ENCODE peak calls at places on chromosomes 6 and 20, in ten cellular contexts. C is PC-3; S is lower lobe of right lung; N is prostate gland; Q is neural progenitor cell; B is tibial nerve; T is naive thymus-derived CD4-positive, alpha-beta T cell; V is aorta; Z is trophoblast cell; F is CD8-positive, alpha-beta memory T cell. K is an unnamed sample. For H3K4me1, the result is how much of the 10 kb centered on the place peaks cover.

GRCh38 chr20:32333988-32334885 is 23.9 kb upstream of the ASXL1 start:
- DNase-seq in Q (no peak), V (no peak), N (no peak), S (peak), T (no peak), F (peak), B (no peak), Z (peak), C (no peak), K (peak)

GRCh38 chr6:70281923-70282902 is 20.7 kb downstream of the COL9A1 start:
- DNase-seq in V (no peak), B (no peak), S (no peak), N (no peak), F (no peak), Q (peak), C (no peak), Z (no peak), T (no peak), K (no peak)

GRCh38 chr6:27870486-27870885 is 41.7 kb downstream of the OR2B2 start:
- DNase-seq in C (no peak), Q (no peak), T (no peak), F (no peak), V (no peak), B (no peak), Z (no peak), N (no peak), S (no peak), K (no peak)

GRCh38 chr6:46849361-46849690 is 56.1 kb downstream of the MEP1A start:
- DNase-seq in B (no peak), N (no peak), Q (no peak), S (no peak), C (peak), F (no peak), T (no peak), V (no peak), Z (no peak), K (no peak)

GRCh38 chr6:136429681-136430080 is 120.5 kb downstream of the MAP7 start:
- DNase-seq in T (no peak), Z (no peak), Q (no peak), C (peak), B (no peak), N (no peak), V (no peak), F (no peak), S (no peak), K (no peak)

GRCh38 chr6:31010393-31011060 is at the start of gene MUC22:
- DNase-seq in Q (no peak), C (peak), F (no peak), S (no peak), V (no peak), T (no peak), Z (peak), N (no peak), B (no peak), K (no peak)

GRCh38 chr6:44422534-44422933 is 35.0 kb downstream of the CDC5L start:
- DNase-seq in F (no peak), T (no peak), S (no peak), C (no peak), B (no peak), V (no peak), N (no peak), Z (no peak), Q (no peak), K (no peak)

GRCh38 chr20:57686931-57687652 is 22.7 kb downstream of the PMEPA1 start:
- DNase-seq in V (no peak), B (no peak), F (no peak), T (no peak), C (peak), Z (peak), S (no peak), Q (no peak), N (no peak), K (no peak)

GRCh38 chr6:89895273-89895874 is 1.1 kb downstream of the GJA10 start:
- DNase-seq in N (no peak), Q (peak), S (no peak), T (no peak), F (no peak), C (peak), V (no peak), Z (peak), B (no peak), K (no peak)

GRCh38 chr6:128655978-128656498 is 135.6 kb upstream of the PTPRK start:
- DNase-seq in Z (no peak), B (no peak), Q (peak), S (no peak), N (no peak), F (no peak), T (no peak), C (peak), V (no peak), K (no peak)

GRCh38 chr6:112773217-112773616 is 426.1 kb downstream of the RFPL4B start:
- DNase-seq in B (no peak), V (no peak), Z (no peak), N (no peak), S (no peak), T (no peak), F (no peak), Q (no peak), C (no peak), K (no peak)

GRCh38 chr6:96704713-96705112 is 132.6 kb downstream of the GPR63 start:
- DNase-seq in N (no peak), B (no peak), Q (no peak), S (no peak), F (no peak), Z (no peak), V (no peak), C (no peak), T (no peak), K (no peak)

GRCh38 chr20:57895161-57895855 is 185.5 kb upstream of the PMEPA1 start:
- DNase-seq in F (no peak), Q (no peak), N (no peak), T (no peak), B (no peak), Z (no peak), S (no peak), V (no peak), C (no peak), K (no peak)

GRCh38 chr6:151112130-151112529 is 127.6 kb upstream of the AKAP12 start:
- DNase-seq in F (no peak), C (no peak), B (no peak), Q (no peak), S (no peak), N (no peak), V (no peak), T (no peak), Z (no peak), K (no peak)

GRCh38 chr6:138727182-138727581 is 46.4 kb upstream of the CCDC28A start:
- DNase-seq in C (no peak), V (no peak), S (no peak), Z (peak), N (no peak), T (no peak), Q (no peak), B (no peak), F (no peak), K (no peak)

GRCh38 chr6:165805604-165806003 is 142.6 kb upstream of the PDE10A start:
- DNase-seq in S (no peak), B (no peak), V (no peak), C (no peak), N (no peak), Z (peak), F (no peak), Q (no peak), T (no peak), K (no peak)

GRCh38 chr20:47662483-47663353 is 122.6 kb downstream of the SULF2 start:
- DNase-seq in T (no peak), C (no peak), B (no peak), Q (no peak), F (no peak), V (no peak), Z (no peak), N (no peak), S (no peak), K (no peak)

GRCh38 chr6:139839506-139840156 is 465.2 kb upstream of the CITED2 start:
- DNase-seq in C (no peak), V (peak), Z (peak), N (no peak), F (no peak), Q (no peak), S (peak), T (no peak), B (peak), K (no peak)

GRCh38 chr20:20366896-20367680 is 816 bp upstream of the INSM1 start:
- DNase-seq in V (no peak), S (no peak), Q (peak), N (no peak), F (no peak), C (no peak), Z (no peak), T (no peak), B (no peak), K (no peak)

GRCh38 chr6:140480852-140481251 is 1106.4 kb upstream of the CITED2 start:
- DNase-seq in F (no peak), Z (peak), B (peak), Q (no peak), N (no peak), T (no peak), V (no peak), C (no peak), S (no peak), K (no peak)

GRCh38 chr6:156634971-156635371 is 142.2 kb upstream of the ARID1B start:
- DNase-seq in Z (no peak), N (no peak), C (no peak), F (no peak), Q (no peak), S (no peak), B (no peak), V (no peak), T (no peak), K (no peak)

GRCh38 chr20:58619847-58620431 is 31.1 kb upstream of the STX16 start:
- DNase-seq in T (no peak), Q (no peak), S (no peak), F (no peak), V (no peak), C (peak), N (no peak), Z (no peak), B (no peak), K (no peak)

GRCh38 chr6:51675551-51676275 is 411.7 kb downstream of the PKHD1 start:
- DNase-seq in Q (no peak), B (no peak), Z (no peak), S (no peak), T (no peak), N (no peak), F (no peak), V (no peak), C (peak), K (no peak)

GRCh38 chr6:139820191-139820590 is 445.7 kb upstream of the CITED2 start:
- DNase-seq in T (no peak), N (no peak), Q (no peak), C (peak), F (no peak), Z (no peak), V (no peak), B (no peak), S (no peak), K (no peak)

GRCh38 chr6:17940151-17940791 is 47.2 kb downstream of the KIF13A start:
- DNase-seq in C (no peak), V (no peak), Z (no peak), F (no peak), S (no peak), B (no peak), N (no peak), T (no peak), Q (peak), K (no peak)

GRCh38 chr6:22499815-22500214 is 69.6 kb upstream of the HDGFL1 start:
- DNase-seq in F (no peak), Z (no peak), B (no peak), C (no peak), V (no peak), T (no peak), Q (no peak), N (no peak), S (no peak), K (no peak)

GRCh38 chr6:98039876-98040605 is 757.0 kb upstream of the MMS22L start:
- DNase-seq in N (no peak), C (peak), Q (peak), B (no peak), V (no peak), Z (no peak), T (no peak), S (no peak), F (no peak), K (no peak)

GRCh38 chr6:50681213-50681824 is 32.0 kb upstream of the TFAP2D start:
- DNase-seq in V (no peak), N (no peak), S (no peak), Z (no peak), Q (no peak), C (no peak), B (no peak), T (no peak), F (no peak), K (no peak)

GRCh38 chr6:87430499-87430898 is 22.7 kb downstream of the CFAP206 start:
- DNase-seq in V (no peak), B (no peak), T (no peak), N (no peak), C (no peak), F (no peak), Q (no peak), S (no peak), Z (no peak), K (no peak)

GRCh38 chr20:48667889-48668413 is 159.8 kb downstream of the PREX1 start:
- DNase-seq in S (no peak), Z (no peak), Q (no peak), F (no peak), V (no peak), B (no peak), C (no peak), N (no peak), T (no peak), K (no peak)

GRCh38 chr6:75818061-75818855 is 69.2 kb downstream of the MYO6 start:
- DNase-seq in B (no peak), F (no peak), Z (peak), V (no peak), Q (no peak), C (no peak), T (no peak), N (no peak), S (no peak), K (no peak)

GRCh38 chr20:37956099-37956498 is 53.2 kb downstream of the VSTM2L start:
- DNase-seq in N (peak), F (no peak), T (no peak), Z (no peak), V (no peak), B (no peak), Q (no peak), C (peak), S (no peak), K (no peak)

GRCh38 chr6:120945905-120946594 is 388.2 kb downstream of the TBC1D32 start:
- DNase-seq in Z (no peak), N (no peak), V (no peak), T (no peak), F (no peak), C (no peak), B (no peak), S (no peak), Q (no peak), K (no peak)

GRCh38 chr6:151381722-151382121 is 9.6 kb downstream of the ZBTB2 start:
- DNase-seq in N (no peak), B (no peak), V (no peak), T (no peak), Q (no peak), F (no peak), Z (no peak), C (no peak), S (no peak), K (no peak)

GRCh38 chr6:40139447-40139846 is 205.2 kb upstream of the MOCS1 start:
- DNase-seq in C (no peak), Z (no peak), T (no peak), N (no peak), S (no peak), Q (no peak), V (no peak), B (no peak), F (no peak), K (no peak)

GRCh38 chr6:40138273-40138720 is 204.0 kb upstream of the MOCS1 start:
- DNase-seq in Z (no peak), Q (no peak), F (no peak), V (no peak), C (no peak), T (no peak), N (no peak), S (no peak), B (no peak), K (no peak)
- H3K4me3 ChIP-seq in Z (no peak), Q (no peak), F (no peak), V (no peak), C (no peak), T (no peak), N (no peak), S (no peak), B (no peak), K (no peak)

DNA sequence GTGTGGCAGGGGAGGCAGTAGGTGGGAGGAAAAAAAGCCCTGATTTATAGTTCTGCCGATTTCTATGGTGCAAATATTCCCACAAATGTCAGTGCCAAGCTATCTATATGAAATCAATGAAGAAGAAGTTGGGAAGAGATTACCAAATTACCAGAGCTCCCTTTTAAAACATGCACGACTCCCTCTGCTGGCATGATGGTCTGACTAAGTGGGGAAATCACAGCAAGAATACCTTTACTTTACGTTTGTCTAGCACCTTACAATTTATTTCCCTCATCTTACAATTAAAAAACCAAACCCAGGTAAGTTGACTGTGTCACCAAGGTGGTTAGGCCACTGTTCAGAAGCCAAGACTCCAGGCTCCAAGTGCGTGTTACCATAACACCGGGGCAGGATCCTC is 55.6 kb downstream of the AGPAT4 start:
- DNase-seq in N (no peak), Z (no peak), T (no peak), B (no peak), C (no peak), F (no peak), S (no peak), V (no peak), Q (no peak), K (no peak)
- H3K4me1 ChIP-seq in N (under half), Z (under half), T (under half), B (under half), C (under half), F (under half), S (under half), V (under half), Q (under half), K (under half)

GRCh38 chr6:56729719-56730118 is 87.0 kb upstream of the DST start:
- DNase-seq in C (peak), Q (no peak), V (no peak), F (no peak), N (no peak), T (no peak), B (no peak), S (no peak), Z (peak), K (no peak)
- H3K4me3 ChIP-seq in C (peak), Q (no peak), V (no peak), F (no peak), N (no peak), T (no peak), B (no peak), S (no peak), Z (no peak), K (no peak)

GRCh38 chr6:108618623-108619152 is 58.0 kb downstream of the FOXO3 start:
- DNase-seq in T (no peak), C (no peak), N (no peak), F (no peak), Q (no peak), B (no peak), V (no peak), S (no peak), Z (no peak), K (no peak)
- H3K4me1 ChIP-seq in T (under half), C (under half), N (under half), F (under half), Q (under half), B (half or more), V (under half), S (half or more), Z (under half), K (under half)

GRCh38 chr6:26254666-26255176 is 110.3 kb upstream of the BTN3A2 start:
- DNase-seq in V (no peak), S (no peak), T (no peak), F (no peak), Z (no peak), B (no peak), N (no peak), C (no peak), Q (no peak), K (no peak)
- H3K4me3 ChIP-seq in V (no peak), S (no peak), T (no peak), F (no peak), Z (no peak), B (no peak), N (no peak), C (no peak), Q (peak), K (no peak)

GRCh38 chr20:45827030-45827652 is at the start of gene TNNC2:
- DNase-seq in F (no peak), S (no peak), C (no peak), V (no peak), B (no peak), Q (no peak), N (no peak), Z (no peak), T (no peak), K (no peak)

GRCh38 chr20:45823949-45824835 is 2.9 kb downstream of the TNNC2 start:
- DNase-seq in T (peak), Z (peak), F (peak), C (peak), N (peak), B (no peak), Q (peak), V (no peak), S (peak), K (peak)

GRCh38 chr20:45826381-45827019 is 612 bp downstream of the TNNC2 start:
- DNase-seq in V (peak), Q (no peak), S (no peak), C (no peak), T (no peak), Z (no peak), B (no peak), N (no peak), F (no peak), K (no peak)

GRCh38 chr20:45828589-45828988 is 1.5 kb upstream of the TNNC2 start:
- DNase-seq in S (no peak), V (peak), Q (peak), Z (no peak), N (no peak), F (no peak), T (no peak), C (no peak), B (no peak), K (no peak)

GRCh38 chr20:45827712-45828111 is 600 bp upstream of the TNNC2 start:
- DNase-seq in F (no peak), C (no peak), B (no peak), N (no peak), Z (no peak), T (no peak), Q (no peak), V (no peak), S (no peak), K (no peak)
- H3K4me1 ChIP-seq in F (under half), C (under half), B (under half), N (under half), Z (under half), T (under half), Q (under half), V (under half), S (under half), K (under half)

GRCh38 chr20:5003626-5004025 is 2.3 kb upstream of the SLC23A2 start:
- DNase-seq in Z (no peak), T (no peak), V (no peak), B (no peak), Q (no peak), S (no peak), N (no peak), F (no peak), C (no peak), K (no peak)

GRCh38 chr20:4999788-5000187 is 1.5 kb downstream of the SLC23A2 start:
- DNase-seq in S (no peak), Q (no peak), Z (peak), B (no peak), C (no peak), T (no peak), N (no peak), V (no peak), F (no peak), K (no peak)

GRCh38 chr20:5001174-5002076 is at the start of gene SLC23A2:
- DNase-seq in T (peak), F (peak), B (no peak), N (peak), C (peak), Q (peak), S (peak), Z (peak), V (peak), K (peak)

GRCh38 chr20:5000263-5001173 is 792 bp downstream of the SLC23A2 start:
- DNase-seq in N (peak), S (peak), F (no peak), Z (peak), B (peak), Q (peak), C (no peak), T (peak), V (peak), K (peak)

GRCh38 chr20:5002077-5002413 is 735 bp upstream of the SLC23A2 start:
- DNase-seq in C (no peak), T (no peak), V (no peak), Q (peak), S (no peak), B (no peak), Z (peak), F (no peak), N (no peak), K (no peak)
- H3K4me3 ChIP-seq in C (peak), T (no peak), V (peak), Q (peak), S (peak), B (peak), Z (no peak), F (no peak), N (no peak), K (peak)

GRCh38 chr20:17963114-17963897 is 5.3 kb downstream of the SNX5 start:
- DNase-seq in Z (no peak), F (no peak), Q (no peak), S (no peak), C (no peak), B (no peak), N (no peak), V (no peak), T (no peak), K (no peak)
- H3K4me1 ChIP-seq in Z (under half), F (half or more), Q (under half), S (half or more), C (half or more), B (half or more), N (under half), V (under half), T (half or more), K (half or more)